ENCODE peak calls at places on chromosomes 4 and X, in six cellular contexts. K is transverse colon; B is stimulated activated CD4-positive, alpha-beta T cell treated with anti-CD3 and anti-CD28 coated beads, Interleukin-4, amount 100 ng/mL, for 48 hours; C is EH; R is OCI-LY7; D is NCI-H1930. Q is an unnamed sample.

GRCh38 chr4:106806158-106806797 is 229.8 kb downstream of the DKK2 start:
- DNase-seq in K (no peak), B (no peak), C (peak), R (no peak), D (no peak), Q (no peak)

GRCh38 chr4:74768857-74769525 is 25.3 kb downstream of the BTC start:
- DNase-seq in K (no peak), B (no peak), C (peak), R (no peak), D (no peak), Q (no peak)

GRCh38 chr4:81065446-81065845 is 34.9 kb downstream of the BMP3 start:
- DNase-seq in K (no peak), B (no peak), C (no peak), R (no peak), D (no peak), Q (no peak)

GRCh38 chrX:43882294-43882681 is at the start of gene MAOB:
- DNase-seq in K (peak), B (no peak), C (no peak), R (no peak), D (no peak), Q (no peak)

GRCh38 chr4:95580226-95580625 is 31.5 kb upstream of the UNC5C start:
- DNase-seq in K (no peak), B (no peak), C (no peak), R (no peak), D (no peak), Q (no peak)

GRCh38 chr4:161314371-161314770 is 849.4 kb downstream of the FSTL5 start:
- DNase-seq in K (no peak), B (no peak), C (no peak), R (no peak), D (no peak), Q (no peak)

GRCh38 chrX:138711399-138712347 is at the start of gene FGF13:
- DNase-seq in K (peak), B (no peak), C (no peak), R (no peak), D (peak), Q (no peak)

GRCh38 chr4:152594981-152595916 is 59.4 kb upstream of the FBXW7 start:
- DNase-seq in K (no peak), B (no peak), C (no peak), R (peak), D (no peak), Q (no peak)

GRCh38 chrX:136273986-136274385 is 22.8 kb upstream of the MAP7D3 start:
- DNase-seq in K (no peak), B (no peak), C (no peak), R (no peak), D (no peak), Q (no peak)

GRCh38 chr4:184347251-184348239 is 126.8 kb downstream of the IRF2 start:
- DNase-seq in K (peak), B (no peak), C (peak), R (peak), D (peak), Q (no peak)

GRCh38 chrX:39175418-39176057 is 374.3 kb downstream of the MID1IP1 start:
- DNase-seq in K (no peak), B (no peak), C (no peak), R (no peak), D (no peak), Q (no peak)

GRCh38 chr4:127400736-127401346 is 231.9 kb upstream of the INTU start:
- DNase-seq in K (peak), B (peak), C (peak), R (peak), D (no peak), Q (peak)

Q was measured in CMK.